ENCODE peak calls at places on chromosomes 3 and 15, in five cellular contexts. One of them, this sample, is unnamed.

GRCh38 chr3:11137627-11137959 is 16.7 kb upstream of the HRH1 start:
- DNase-seq in prostate gland: no peak
- DNase-seq in heart left ventricle: no peak
- DNase-seq in ovary: no peak
- DNase-seq in esophagus squamous epithelium: no peak
- DNase-seq in this sample: no peak

GRCh38 chr3:60055765-60056164 is 1005.9 kb upstream of the CFAP20DC start:
- DNase-seq in prostate gland: no peak
- DNase-seq in heart left ventricle: no peak
- DNase-seq in ovary: no peak
- DNase-seq in esophagus squamous epithelium: no peak
- DNase-seq in this sample: no peak

GRCh38 chr3:127354761-127355160 is 66.9 kb upstream of the PRR20G start:
- DNase-seq in prostate gland: no peak
- DNase-seq in heart left ventricle: no peak
- DNase-seq in ovary: no peak
- DNase-seq in esophagus squamous epithelium: no peak
- DNase-seq in this sample: no peak

GRCh38 chr15:42577514-42578031 is 2.2 kb downstream of the STARD9 start:
- DNase-seq in prostate gland: no peak
- DNase-seq in heart left ventricle: no peak
- DNase-seq in ovary: no peak
- DNase-seq in esophagus squamous epithelium: no peak
- DNase-seq in this sample: no peak

GRCh38 chr3:134473868-134474546 is 11.8 kb downstream of the ANAPC13 start:
- DNase-seq in prostate gland: peak
- DNase-seq in heart left ventricle: peak
- DNase-seq in ovary: peak
- DNase-seq in esophagus squamous epithelium: no peak
- DNase-seq in this sample: no peak

GRCh38 chr3:119148493-119149180 is 2.7 kb downstream of the TEX55 start:
- DNase-seq in prostate gland: no peak
- DNase-seq in heart left ventricle: no peak
- DNase-seq in ovary: no peak
- DNase-seq in esophagus squamous epithelium: no peak
- DNase-seq in this sample: no peak

GRCh38 chr15:84961114-84961452 is 20.6 kb upstream of the PDE8A start:
- DNase-seq in prostate gland: no peak
- DNase-seq in heart left ventricle: no peak
- DNase-seq in ovary: no peak
- DNase-seq in esophagus squamous epithelium: no peak
- DNase-seq in this sample: peak

GRCh38 chr3:9944271-9944670 is 7.9 kb downstream of the PRRT3 start:
- DNase-seq in prostate gland: no peak
- DNase-seq in heart left ventricle: no peak
- DNase-seq in ovary: no peak
- DNase-seq in esophagus squamous epithelium: no peak
- DNase-seq in this sample: no peak

GRCh38 chr3:65883614-65884013 is 155.1 kb downstream of the MAGI1 start:
- DNase-seq in prostate gland: peak
- DNase-seq in heart left ventricle: no peak
- DNase-seq in ovary: no peak
- DNase-seq in esophagus squamous epithelium: no peak
- DNase-seq in this sample: no peak

GRCh38 chr15:92714457-92715401 is 59.2 kb upstream of the FAM174B start:
- DNase-seq in prostate gland: peak
- DNase-seq in heart left ventricle: peak
- DNase-seq in ovary: peak
- DNase-seq in esophagus squamous epithelium: no peak
- DNase-seq in this sample: peak

GRCh38 chr15:49066374-49066773 is 20.1 kb upstream of the SECISBP2L start:
- DNase-seq in prostate gland: no peak
- DNase-seq in heart left ventricle: no peak
- DNase-seq in ovary: no peak
- DNase-seq in esophagus squamous epithelium: no peak
- DNase-seq in this sample: no peak

GRCh38 chr15:81160312-81161214 is 26.5 kb downstream of the CFAP161 start:
- DNase-seq in prostate gland: no peak
- DNase-seq in heart left ventricle: peak
- DNase-seq in ovary: peak
- DNase-seq in esophagus squamous epithelium: no peak
- DNase-seq in this sample: no peak

GRCh38 chr3:4754180-4755086 is 224.8 kb upstream of the BHLHE40 start:
- DNase-seq in prostate gland: no peak
- DNase-seq in heart left ventricle: no peak
- DNase-seq in ovary: no peak
- DNase-seq in esophagus squamous epithelium: no peak
- DNase-seq in this sample: no peak

GRCh38 chr3:99817047-99817436 is 620 bp upstream of the CMSS1 start:
- DNase-seq in prostate gland: peak
- DNase-seq in heart left ventricle: no peak
- DNase-seq in ovary: peak
- DNase-seq in esophagus squamous epithelium: no peak
- DNase-seq in this sample: peak

GRCh38 chr3:99818818-99819217 is 1.2 kb downstream of the CMSS1 start:
- DNase-seq in prostate gland: no peak
- DNase-seq in heart left ventricle: no peak
- DNase-seq in ovary: no peak
- DNase-seq in esophagus squamous epithelium: no peak
- DNase-seq in this sample: no peak

DNA sequence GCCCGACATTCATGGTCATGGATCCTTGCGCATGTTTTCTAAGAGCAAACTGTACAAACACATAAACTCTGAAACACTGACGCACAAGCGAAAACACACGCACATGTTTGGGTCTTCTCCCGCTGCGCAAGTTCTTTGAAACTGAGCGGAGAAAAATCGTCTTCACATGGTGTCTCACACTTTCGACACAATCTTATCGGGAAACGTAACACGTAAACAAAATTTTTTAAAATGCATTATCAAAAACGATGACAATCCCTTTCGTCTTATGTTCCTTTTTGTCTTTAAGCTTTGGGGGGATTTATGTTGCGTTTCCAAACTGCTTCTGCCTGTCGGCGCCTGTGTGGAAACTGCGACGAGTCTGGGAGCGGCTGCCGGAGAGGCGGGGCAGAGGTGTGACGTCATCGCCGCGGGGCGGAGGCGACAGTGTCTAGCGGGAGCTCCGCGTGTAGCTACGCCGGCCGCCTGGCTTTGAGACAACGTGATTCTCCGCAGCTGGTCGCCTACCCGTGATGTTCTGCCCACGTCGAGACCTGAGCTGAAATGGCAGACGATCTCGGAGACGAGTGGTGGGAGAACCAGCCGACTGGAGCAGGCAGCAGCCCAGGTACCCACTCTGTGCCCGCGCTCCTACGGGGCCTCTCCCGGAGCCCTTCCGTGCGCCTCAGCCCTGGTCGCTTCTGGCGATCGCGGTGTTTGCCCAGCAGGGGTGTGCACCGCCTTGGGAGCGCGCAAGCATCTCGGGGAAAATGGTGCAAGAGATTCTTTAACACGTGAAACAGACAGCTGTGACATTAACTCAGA is at the start of gene CMSS1:
- DNase-seq in prostate gland: peak
- DNase-seq in heart left ventricle: peak
- DNase-seq in ovary: peak
- DNase-seq in esophagus squamous epithelium: peak
- DNase-seq in this sample: peak
- TF ChIP-seq POLR2A in prostate gland: peak
- TF ChIP-seq POLR2A in heart left ventricle: no peak
- TF ChIP-seq POLR2A in ovary: peak
- TF ChIP-seq POLR2A in esophagus squamous epithelium: peak
- TF ChIP-seq POLR2A in this sample: peak

GRCh38 chr3:53846134-53846850 is at the start of the genes CHDH and IL17RB:
- DNase-seq in prostate gland: peak
- DNase-seq in heart left ventricle: peak
- DNase-seq in ovary: peak
- DNase-seq in esophagus squamous epithelium: no peak
- DNase-seq in this sample: no peak
- TF ChIP-seq POLR2A in prostate gland: peak
- TF ChIP-seq POLR2A in heart left ventricle: no peak
- TF ChIP-seq POLR2A in ovary: no peak
- TF ChIP-seq POLR2A in esophagus squamous epithelium: no peak
- TF ChIP-seq POLR2A in this sample: no peak

DNA sequence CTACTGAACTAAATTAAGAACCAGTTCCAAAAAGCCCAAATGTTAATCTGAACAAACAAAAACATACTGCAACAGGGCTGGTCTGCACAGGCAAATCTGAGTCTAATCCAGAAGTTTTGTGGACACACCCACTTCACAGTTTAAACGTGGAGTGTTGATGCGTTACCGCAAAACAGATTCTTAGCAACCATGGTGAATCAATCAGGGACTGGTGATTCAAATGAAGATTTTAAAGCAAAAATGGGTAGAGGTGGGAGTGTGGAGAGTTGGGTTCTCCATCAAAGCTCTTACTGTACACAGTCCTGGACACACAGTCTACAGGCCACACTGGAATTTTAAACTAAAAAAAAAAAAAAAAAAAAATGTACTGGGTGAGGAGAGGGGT is 5.2 kb downstream of the ANXA2 start:
- DNase-seq in prostate gland: no peak
- DNase-seq in heart left ventricle: no peak
- DNase-seq in ovary: no peak
- DNase-seq in esophagus squamous epithelium: no peak
- DNase-seq in this sample: no peak
- TF ChIP-seq POLR2A in prostate gland: no peak
- TF ChIP-seq POLR2A in heart left ventricle: no peak
- TF ChIP-seq POLR2A in ovary: no peak
- TF ChIP-seq POLR2A in esophagus squamous epithelium: no peak
- TF ChIP-seq POLR2A in this sample: no peak

GRCh38 chr15:40511472-40512133 is 40.8 kb downstream of the CHST14 start:
- DNase-seq in prostate gland: peak
- DNase-seq in heart left ventricle: peak
- DNase-seq in ovary: peak
- DNase-seq in esophagus squamous epithelium: no peak
- DNase-seq in this sample: peak
- TF ChIP-seq POLR2A in prostate gland: no peak
- TF ChIP-seq POLR2A in heart left ventricle: no peak
- TF ChIP-seq POLR2A in ovary: peak
- TF ChIP-seq POLR2A in esophagus squamous epithelium: no peak
- TF ChIP-seq POLR2A in this sample: no peak

GRCh38 chr3:189567772-189568420 is 63.3 kb upstream of the TP63 start:
- DNase-seq in prostate gland: no peak
- DNase-seq in heart left ventricle: no peak
- DNase-seq in ovary: no peak
- DNase-seq in esophagus squamous epithelium: no peak
- DNase-seq in this sample: no peak

GRCh38 chr3:189568931-189569330 is 62.3 kb upstream of the TP63 start:
- DNase-seq in prostate gland: no peak
- DNase-seq in heart left ventricle: no peak
- DNase-seq in ovary: no peak
- DNase-seq in esophagus squamous epithelium: no peak
- DNase-seq in this sample: no peak

GRCh38 chr3:189567322-189567721 is 63.9 kb upstream of the TP63 start:
- DNase-seq in prostate gland: no peak
- DNase-seq in heart left ventricle: no peak
- DNase-seq in ovary: no peak
- DNase-seq in esophagus squamous epithelium: no peak
- DNase-seq in this sample: no peak

GRCh38 chr3:189566550-189566949 is 64.6 kb upstream of the TP63 start:
- DNase-seq in prostate gland: no peak
- DNase-seq in heart left ventricle: no peak
- DNase-seq in ovary: no peak
- DNase-seq in esophagus squamous epithelium: no peak
- DNase-seq in this sample: no peak

GRCh38 chr3:189563841-189564563 is 67.2 kb upstream of the TP63 start:
- DNase-seq in prostate gland: no peak
- DNase-seq in heart left ventricle: no peak
- DNase-seq in ovary: no peak
- DNase-seq in esophagus squamous epithelium: no peak
- DNase-seq in this sample: peak
- TF ChIP-seq POLR2A in prostate gland: no peak
- TF ChIP-seq POLR2A in heart left ventricle: no peak
- TF ChIP-seq POLR2A in ovary: no peak
- TF ChIP-seq POLR2A in esophagus squamous epithelium: no peak
- TF ChIP-seq POLR2A in this sample: no peak

GRCh38 chr3:172626241-172626640 is 84.6 kb downstream of the NCEH1 start:
- DNase-seq in prostate gland: no peak
- DNase-seq in heart left ventricle: no peak
- DNase-seq in ovary: no peak
- DNase-seq in esophagus squamous epithelium: no peak
- DNase-seq in this sample: no peak
- TF ChIP-seq POLR2A in prostate gland: no peak
- TF ChIP-seq POLR2A in heart left ventricle: no peak
- TF ChIP-seq POLR2A in ovary: no peak
- TF ChIP-seq POLR2A in esophagus squamous epithelium: no peak
- TF ChIP-seq POLR2A in this sample: no peak

GRCh38 chr3:46926871-46927717 is 49.5 kb downstream of the CCDC12 start:
- DNase-seq in prostate gland: no peak
- DNase-seq in heart left ventricle: no peak
- DNase-seq in ovary: no peak
- DNase-seq in esophagus squamous epithelium: no peak
- DNase-seq in this sample: no peak
- TF ChIP-seq POLR2A in prostate gland: no peak
- TF ChIP-seq POLR2A in heart left ventricle: no peak
- TF ChIP-seq POLR2A in ovary: no peak
- TF ChIP-seq POLR2A in esophagus squamous epithelium: no peak
- TF ChIP-seq POLR2A in this sample: no peak

GRCh38 chr3:49198161-49198560 is 26.8 kb downstream of the KLHDC8B start:
- DNase-seq in prostate gland: no peak
- DNase-seq in heart left ventricle: no peak
- DNase-seq in ovary: no peak
- DNase-seq in esophagus squamous epithelium: no peak
- DNase-seq in this sample: no peak
- TF ChIP-seq POLR2A in prostate gland: no peak
- TF ChIP-seq POLR2A in heart left ventricle: no peak
- TF ChIP-seq POLR2A in ovary: no peak
- TF ChIP-seq POLR2A in esophagus squamous epithelium: no peak
- TF ChIP-seq POLR2A in this sample: no peak

DNA sequence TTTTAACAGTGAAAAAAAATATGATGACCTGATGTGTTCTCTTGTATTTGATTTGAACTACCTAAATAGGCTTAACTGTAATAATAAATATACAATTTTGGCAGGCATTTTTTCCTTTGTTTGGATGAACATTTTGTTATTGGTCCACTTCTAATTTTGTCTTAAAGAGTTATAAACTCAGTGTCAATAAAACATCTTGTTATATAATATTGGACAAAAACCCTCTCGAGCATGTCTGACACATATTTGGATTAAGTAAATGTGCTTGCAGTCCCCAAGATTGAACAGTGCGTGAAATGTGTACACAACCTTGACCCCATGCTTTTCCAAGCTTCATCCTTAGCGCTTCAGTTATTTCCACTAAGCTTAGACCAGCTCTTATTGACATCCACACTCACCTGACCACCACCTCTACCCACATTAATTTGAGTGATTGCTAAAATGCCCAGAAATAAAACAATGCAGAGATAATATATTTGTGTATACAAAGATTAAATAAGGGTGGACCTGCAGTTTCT is 131.7 kb upstream of the ZBED2 start:
- DNase-seq in prostate gland: no peak
- DNase-seq in heart left ventricle: no peak
- DNase-seq in ovary: no peak
- DNase-seq in esophagus squamous epithelium: no peak
- DNase-seq in this sample: no peak
- TF ChIP-seq POLR2A in prostate gland: no peak
- TF ChIP-seq POLR2A in heart left ventricle: no peak
- TF ChIP-seq POLR2A in ovary: no peak
- TF ChIP-seq POLR2A in esophagus squamous epithelium: no peak
- TF ChIP-seq POLR2A in this sample: no peak

This sample was measured in H54.